ENCODE peak calls at places on chromosomes 1 and 21, in five cellular contexts. N is H9, D is mammary epithelial cell, W is endothelial cell of umbilical vein, E is neuronal stem cell. V is an unnamed sample.

GRCh38 chr1:118335372-118335771 is 150.3 kb upstream of the SPAG17 start:
- DNase-seq in W (no peak), E (no peak), D (peak; percentile 82), N (no peak), V (peak; percentile 86)

GRCh38 chr1:8419172-8419571 is 101.3 kb downstream of the SLC45A1 start:
- DNase-seq in E (no peak), W (no peak), D (no peak), N (no peak), V (no peak)

GRCh38 chr1:33317354-33317753 is 3.5 kb downstream of the A3GALT2 start:
- DNase-seq in D (no peak), N (no peak), W (no peak), E (no peak), V (no peak)

GRCh38 chr21:39314155-39315027 is 959 bp upstream of the BRWD1 start:
- DNase-seq in E (no peak), D (peak; percentile 67), N (peak; percentile 63), W (peak; percentile 76), V (peak; percentile 64)

GRCh38 chr1:10888791-10889627 is 92.6 kb upstream of the CASZ1 start:
- DNase-seq in D (no peak), N (no peak), W (no peak), E (no peak), V (no peak)

GRCh38 chr1:33143698-33144097 is 38.1 kb downstream of the TRIM62 start:
- DNase-seq in D (no peak), W (no peak), N (no peak), E (no peak), V (peak; percentile 83)

GRCh38 chr1:155978325-155978972 is at the start of gene ARHGEF2:
- DNase-seq in D (peak; percentile 68), E (peak; percentile 85), W (peak; percentile 50), N (peak; percentile 94), V (peak; percentile 76)

GRCh38 chr1:157156058-157156541 is 17.9 kb upstream of the ETV3 start:
- DNase-seq in W (peak; percentile 60), N (peak; percentile 91), E (peak; percentile 78), D (peak; percentile 27), V (peak; percentile 50)

GRCh38 chr1:228097333-228098081 is 5.6 kb downstream of the C1orf35 start:
- DNase-seq in D (no peak), N (peak; percentile 21), W (no peak), E (no peak), V (no peak)

GRCh38 chr1:213884402-213884801 is 103.4 kb upstream of the PROX1 start:
- DNase-seq in N (no peak), D (no peak), W (no peak), E (no peak), V (no peak)

GRCh38 chr1:30046751-30047150 is 676.6 kb downstream of the MATN1 start:
- DNase-seq in E (no peak), N (peak; percentile 20), W (no peak), D (no peak), V (no peak)

GRCh38 chr1:81801834-81802531 is 1.2 kb downstream of the ADGRL2 start:
- DNase-seq in E (no peak), D (peak; percentile 57), N (peak; percentile 35), W (peak; percentile 64), V (peak; percentile 60)

GRCh38 chr1:93635614-93636543 is 45.8 kb downstream of the BCAR3 start:
- DNase-seq in D (no peak), W (peak; percentile 73), E (peak; percentile 93), N (peak; percentile 86), V (peak; percentile 58)

GRCh38 chr21:17101696-17102095 is 411.1 kb upstream of the CXADR start:
- DNase-seq in E (no peak), N (no peak), W (no peak), D (no peak), V (no peak)

GRCh38 chr21:36072453-36073167 is 2.8 kb downstream of the CBR1 start:
- DNase-seq in N (no peak), W (no peak), D (no peak), E (no peak), V (no peak)

GRCh38 chr1:30801826-30802198 is 44.2 kb upstream of the LAPTM5 start:
- DNase-seq in D (peak; percentile 32), W (peak; percentile 59), N (peak; percentile 89), E (peak; percentile 85), V (peak; percentile 28)

GRCh38 chr1:176989023-176989422 is 175.5 kb downstream of the ASTN1 start:
- DNase-seq in N (no peak), D (peak; percentile 81), W (no peak), E (no peak), V (peak; percentile 74)

GRCh38 chr1:172068334-172068733 is 227.0 kb downstream of the DNM3 start:
- DNase-seq in N (no peak), W (no peak), D (no peak), E (no peak), V (no peak)

GRCh38 chr1:109197163-109198042 is 16.3 kb upstream of the SARS1 start:
- DNase-seq in E (peak; percentile 12), D (peak; percentile 97), W (peak; percentile 98), N (peak; percentile 50), V (peak; percentile 100)

GRCh38 chr1:6365047-6365446 is 28.5 kb downstream of the ACOT7 start:
- DNase-seq in D (no peak), N (no peak), E (no peak), W (no peak), V (no peak)

DNA sequence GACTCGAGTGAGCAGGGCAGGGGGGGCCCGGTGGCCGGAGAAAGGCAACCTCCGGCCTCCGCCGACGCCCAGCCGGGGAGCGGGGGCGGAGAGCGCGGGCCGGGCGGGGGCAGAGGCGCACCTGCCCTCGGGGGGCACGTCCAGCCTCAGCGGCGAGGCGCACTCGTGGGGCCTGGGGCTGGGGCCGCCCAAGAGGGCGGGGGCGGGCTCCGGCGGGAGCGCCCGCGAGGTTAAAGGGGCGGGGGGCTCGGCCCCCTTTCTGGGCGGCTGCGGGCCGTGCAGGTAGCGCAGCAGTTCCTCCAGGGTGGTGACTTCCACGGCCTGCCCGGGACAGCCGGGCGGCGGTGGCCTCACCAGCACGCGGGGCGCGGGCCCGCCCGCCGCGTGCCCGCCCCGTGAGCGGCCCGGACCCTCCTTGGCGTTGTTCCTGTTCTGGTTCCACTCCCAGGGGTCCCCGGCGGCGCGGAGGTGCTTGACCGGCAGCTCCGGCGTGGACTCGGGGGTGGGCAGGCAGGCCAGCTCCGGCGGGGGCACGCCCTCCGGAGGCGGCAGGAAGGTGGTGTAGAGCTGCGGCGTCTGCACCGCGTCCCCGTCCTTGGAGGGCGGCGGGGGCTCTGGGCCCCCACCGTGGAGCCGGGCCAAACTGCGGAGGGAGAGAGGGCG is 13.6 kb downstream of the SEMA6C start:
- DNase-seq in E (no peak), D (no peak), W (no peak), N (peak; percentile 51), V (no peak)
- H2AFZ ChIP-seq in E (no peak overlapping the region), D (peak overlapping the region; percentile 9), W (no peak overlapping the region), N (no peak overlapping the region), V (no peak overlapping the region)

GRCh38 chr1:153141377-153141776 is 9.3 kb downstream of the SPRR2G start:
- DNase-seq in W (no peak), E (no peak), D (peak; percentile 16), N (no peak), V (no peak)
- H2AFZ ChIP-seq in W (no peak overlapping the region), E (no peak overlapping the region), D (no peak overlapping the region), N (no peak overlapping the region), V (no peak overlapping the region)

GRCh38 chr1:186806477-186806876 is 22.3 kb upstream of the PLA2G4A start:
- DNase-seq in D (peak; percentile 27), N (peak; percentile 32), E (no peak), W (peak; percentile 73), V (peak; percentile 14)

GRCh38 chr1:186807162-186807561 is 21.6 kb upstream of the PLA2G4A start:
- DNase-seq in W (no peak), N (no peak), D (no peak), E (no peak), V (no peak)

GRCh38 chr1:186812560-186812959 is 16.2 kb upstream of the PLA2G4A start:
- DNase-seq in D (peak; percentile 8), N (no peak), E (no peak), W (no peak), V (peak; percentile 99)

GRCh38 chr1:186813420-186813819 is 15.3 kb upstream of the PLA2G4A start:
- DNase-seq in N (no peak), D (peak; percentile 31), W (peak; percentile 63), E (no peak), V (peak; percentile 66)

GRCh38 chr1:186811892-186812291 is 16.9 kb upstream of the PLA2G4A start:
- DNase-seq in D (no peak), W (no peak), N (no peak), E (no peak), V (no peak)
- H2AFZ ChIP-seq in D (no peak overlapping the region), W (no peak overlapping the region), N (no peak overlapping the region), E (no peak overlapping the region), V (no peak overlapping the region)

DNA sequence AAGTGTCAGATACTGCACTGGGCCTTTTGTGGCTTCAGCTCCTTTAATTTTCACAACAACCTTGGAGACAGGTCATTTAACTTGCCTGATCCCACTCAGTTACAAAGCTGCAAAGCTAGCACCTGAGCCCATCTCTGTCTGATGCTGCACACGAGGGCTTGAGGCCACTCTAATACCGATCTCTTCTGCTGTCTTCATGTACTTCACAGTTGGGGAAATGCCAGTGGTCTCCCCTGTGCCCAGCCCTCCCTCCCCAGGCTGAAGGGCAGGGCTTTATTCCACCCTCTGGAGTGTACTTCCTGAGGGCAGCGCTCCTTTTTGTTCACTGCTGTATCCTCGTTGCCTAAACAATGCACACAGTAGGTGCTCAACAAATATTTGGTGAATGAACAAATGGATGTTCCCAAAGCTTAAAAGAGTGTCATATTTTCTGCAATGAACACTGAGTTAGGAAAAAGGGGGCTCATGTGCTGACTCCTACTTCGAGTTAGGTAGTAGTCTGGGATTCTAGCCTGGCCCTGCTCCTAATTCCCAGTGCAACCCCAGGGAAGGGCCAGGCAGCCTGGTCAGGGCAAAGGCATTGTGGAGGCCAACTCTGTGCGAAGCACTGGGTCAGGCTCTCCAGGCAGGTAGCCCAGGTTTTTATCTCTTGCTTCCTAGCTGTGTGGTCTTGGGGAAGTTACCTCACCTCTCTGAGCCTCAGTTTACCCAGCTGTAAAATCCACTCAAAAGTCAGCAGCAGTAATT is 1.1 kb downstream of the TMCO4 start:
- DNase-seq in N (no peak), W (no peak), E (no peak), D (no peak), V (no peak)
- H2AFZ ChIP-seq in N (no peak overlapping the region), W (peak overlapping the region; percentile 89), E (no peak overlapping the region), D (peak overlapping the region; percentile 97), V (no peak overlapping the region)

GRCh38 chr1:204128464-204128963 is 23.3 kb downstream of the ETNK2 start:
- DNase-seq in E (no peak), N (no peak), D (no peak), W (no peak), V (no peak)
- H2AFZ ChIP-seq in E (no peak overlapping the region), N (no peak overlapping the region), D (peak overlapping the region; percentile 90), W (no peak overlapping the region), V (peak overlapping the region; percentile 31)

GRCh38 chr1:225762002-225762441 is 15.6 kb upstream of the SRP9 start:
- DNase-seq in D (no peak), W (no peak), E (no peak), N (no peak), V (no peak)
- H2AFZ ChIP-seq in D (no peak overlapping the region), W (no peak overlapping the region), E (peak overlapping the region; percentile 72), N (no peak overlapping the region), V (no peak overlapping the region)